ENCODE peak calls at places on chromosome 11, in six cellular contexts. S is DND-41, H is HCT116, U is mesendoderm, B is IMR-90, J is neural progenitor cell. X is an unnamed sample.
A peak's percentile ranks its signal among the peaks of the same experiment; 100 is the strongest.

GRCh38 chr11:93054881-93055280 is 85.4 kb downstream of the MTNR1B start:
- DNase-seq in U (no peak), S (no peak), H (peak; percentile 97), J (no peak), B (peak; percentile 99), X (no peak)

GRCh38 chr11:108693852-108694251 is 29.0 kb downstream of the DDX10 start:
- DNase-seq in B (peak; percentile 63), J (no peak), H (no peak), U (no peak), S (no peak), X (no peak)

GRCh38 chr11:69288883-69289242 is 5.1 kb upstream of the MYEOV start:
- DNase-seq in J (no peak), H (no peak), U (no peak), S (no peak), B (no peak), X (peak; percentile 45)

GRCh38 chr11:33445761-33446161 is 188.6 kb downstream of the HIPK3 start:
- DNase-seq in H (no peak), S (peak; percentile 52), J (no peak), B (peak; percentile 70), U (no peak), X (no peak)

GRCh38 chr11:67273260-67273990 is 7.2 kb downstream of the GRK2 start:
- DNase-seq in B (no peak), H (no peak), J (no peak), S (no peak), U (no peak), X (peak; percentile 80)

GRCh38 chr11:59427068-59427382 is 812 bp upstream of the OR5A2 start:
- DNase-seq in B (no peak), H (no peak), U (peak; percentile 46), S (no peak), J (no peak), X (no peak)

GRCh38 chr11:71423181-71423790 is 24.9 kb downstream of the DHCR7 start:
- DNase-seq in B (no peak), J (no peak), U (no peak), H (no peak), S (no peak), X (no peak)

GRCh38 chr11:34960277-34960676 is 43.9 kb downstream of the PDHX start:
- DNase-seq in B (no peak), J (no peak), H (no peak), U (no peak), S (no peak), X (peak; percentile 67)

GRCh38 chr11:44627911-44628729 is 62.7 kb downstream of the CD82 start:
- DNase-seq in H (no peak), S (no peak), U (no peak), B (peak; percentile 49), J (no peak), X (no peak)

GRCh38 chr11:11220786-11221185 is 132.3 kb downstream of the CSNK2A3 start:
- DNase-seq in S (no peak), B (no peak), U (peak; percentile 26), J (no peak), H (no peak), X (no peak)

GRCh38 chr11:64516226-64516625 is 74.8 kb upstream of the SLC22A12 start:
- DNase-seq in S (peak; percentile 15), J (no peak), H (no peak), U (peak; percentile 28), B (no peak), X (no peak)

GRCh38 chr11:68008381-68009337 is 1.5 kb upstream of the ALDH3B1 start:
- DNase-seq in H (no peak), J (no peak), S (no peak), U (no peak), B (no peak), X (peak; percentile 82)

GRCh38 chr11:57233702-57234101 is 3.3 kb downstream of the APLNR start:
- DNase-seq in H (no peak), J (no peak), U (no peak), S (no peak), B (no peak), X (no peak)

GRCh38 chr11:57230797-57231538 is 6.1 kb downstream of the APLNR start:
- DNase-seq in B (no peak), H (no peak), J (peak; percentile 27), S (no peak), U (peak; percentile 87), X (no peak)

GRCh38 chr11:57228600-57228999 is 8.4 kb downstream of the APLNR start:
- DNase-seq in H (no peak), U (peak; percentile 64), S (no peak), J (no peak), B (no peak), X (no peak)

GRCh38 chr11:57230316-57230715 is 6.7 kb downstream of the APLNR start:
- DNase-seq in H (no peak), U (peak; percentile 61), J (no peak), B (no peak), S (no peak), X (no peak)

DNA sequence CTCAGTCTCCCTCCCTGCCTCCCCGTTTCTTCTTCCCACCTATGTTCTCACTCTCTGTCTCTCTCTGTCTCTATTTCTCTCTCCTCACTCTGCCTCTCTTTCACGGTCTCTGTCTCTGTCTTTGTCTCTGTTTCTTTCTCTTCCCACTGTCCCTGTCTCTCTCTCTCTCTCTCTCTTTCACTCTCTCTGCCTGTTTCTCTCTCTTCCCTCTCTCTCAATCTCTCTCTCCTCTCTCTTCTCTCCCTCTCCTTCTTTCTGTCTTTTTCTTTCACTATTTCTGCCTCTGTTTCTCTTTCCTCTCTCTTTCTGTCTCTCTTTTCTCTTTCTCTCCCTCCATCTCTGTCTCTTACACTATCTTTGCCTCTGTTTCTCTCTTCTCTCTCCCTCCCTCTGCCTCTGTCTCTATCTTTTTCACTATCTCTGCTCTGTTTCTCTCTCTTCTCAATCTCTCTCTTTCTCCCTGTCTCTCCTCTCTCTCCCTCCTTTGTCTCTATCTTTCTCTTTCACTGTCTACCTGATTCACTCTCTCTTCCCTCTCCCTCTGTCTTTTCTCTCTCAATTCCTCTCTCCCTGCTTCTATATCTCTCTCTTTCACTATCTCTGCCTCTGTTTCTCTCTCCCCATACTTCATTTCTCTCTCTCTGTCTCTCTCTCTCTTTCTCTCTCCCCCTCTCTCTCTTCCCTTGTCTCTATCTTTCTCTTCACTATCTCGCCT is 5.4 kb downstream of the APLNR start:
- DNase-seq in S (no peak), H (no peak), J (no peak), B (no peak), U (no peak), X (no peak)
- H3K9ac ChIP-seq in S (no peak overlapping the region), H (no peak overlapping the region), J (no peak overlapping the region), B (no peak overlapping the region), U (peak overlapping the region; percentile 5), X (no peak overlapping the region)

DNA sequence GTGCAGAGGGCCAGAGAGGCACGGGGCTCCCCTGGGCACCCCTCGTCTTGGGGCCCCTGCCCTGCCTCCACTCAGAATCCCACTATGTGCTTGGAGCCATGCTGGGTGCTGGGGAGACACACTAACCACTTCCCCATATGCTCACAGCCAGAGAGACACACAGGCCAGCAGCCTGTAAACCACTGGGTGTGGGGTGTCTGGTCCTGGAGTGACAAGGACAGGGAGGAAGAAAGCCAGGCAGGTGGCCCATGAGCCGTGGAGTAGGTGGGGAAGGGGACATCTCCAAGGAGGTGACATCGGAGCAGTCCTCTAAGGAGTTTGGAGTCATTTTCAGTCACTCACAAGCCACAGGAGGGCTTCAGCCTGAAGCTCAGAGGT is 58.9 kb downstream of the CDKN1C start:
- DNase-seq in B (no peak), J (no peak), U (peak; percentile 23), S (no peak), H (no peak), X (no peak)
- H3K9ac ChIP-seq in B (peak overlapping the region; percentile 31), J (no peak overlapping the region), U (no peak overlapping the region), S (no peak overlapping the region), H (no peak overlapping the region), X (no peak overlapping the region)

GRCh38 chr11:62359475-62359874 is 22.2 kb downstream of the ASRGL1 start:
- DNase-seq in J (no peak), S (no peak), H (no peak), U (no peak), B (no peak), X (no peak)

GRCh38 chr11:62358273-62358672 is 21.0 kb downstream of the ASRGL1 start:
- DNase-seq in U (no peak), B (no peak), J (no peak), H (no peak), S (no peak), X (no peak)

GRCh38 chr11:62360685-62361084 is 23.4 kb downstream of the ASRGL1 start:
- DNase-seq in U (no peak), J (no peak), H (no peak), S (no peak), B (no peak), X (no peak)
- H3K9ac ChIP-seq in U (no peak overlapping the region), J (no peak overlapping the region), H (no peak overlapping the region), S (no peak overlapping the region), B (no peak overlapping the region), X (no peak overlapping the region)

GRCh38 chr11:104057908-104058307 is 21.5 kb downstream of the DDI1 start:
- DNase-seq in S (no peak), U (no peak), B (no peak), H (no peak), J (no peak), X (no peak)

GRCh38 chr11:104060820-104061219 is 24.4 kb downstream of the DDI1 start:
- DNase-seq in U (no peak), S (no peak), H (no peak), J (no peak), B (no peak), X (no peak)

GRCh38 chr11:104060004-104060403 is 23.6 kb downstream of the DDI1 start:
- DNase-seq in U (no peak), J (no peak), H (no peak), B (peak; percentile 10), S (no peak), X (no peak)

GRCh38 chr11:104064016-104064630 is 27.7 kb downstream of the DDI1 start:
- DNase-seq in B (no peak), J (no peak), U (no peak), H (no peak), S (no peak), X (no peak)

DNA sequence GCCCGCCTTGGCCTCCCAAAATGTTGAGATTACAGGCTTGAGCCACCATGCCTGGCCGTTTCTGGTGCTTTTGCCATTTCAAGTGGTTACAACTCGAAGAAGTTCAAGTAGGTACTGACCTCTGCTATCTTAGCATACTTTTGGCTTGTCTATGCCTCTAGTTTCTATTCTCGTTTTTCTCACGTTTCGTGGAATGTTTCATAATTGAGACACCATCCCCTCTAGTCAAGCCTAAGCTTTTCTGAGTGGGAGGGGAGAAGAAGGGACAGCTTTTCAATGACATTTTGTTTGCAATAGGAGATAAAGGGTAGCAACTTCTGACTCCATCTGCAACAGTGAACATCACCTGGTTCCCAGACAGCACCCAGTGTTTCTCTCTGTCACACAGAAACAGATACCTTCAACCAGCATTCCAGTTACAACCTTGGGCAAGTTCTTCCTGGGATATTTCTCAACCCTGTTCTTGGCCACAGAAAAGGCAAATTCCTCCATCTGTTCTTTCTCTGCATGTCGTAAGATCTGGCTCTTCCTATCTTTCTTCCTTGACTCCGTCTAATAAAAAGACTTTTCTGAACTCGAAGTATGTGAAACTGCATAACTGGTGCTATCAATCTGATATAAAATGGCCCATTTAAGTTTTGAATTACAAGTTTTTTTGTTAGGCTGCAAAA is 25.5 kb downstream of the DDI1 start:
- DNase-seq in H (no peak), J (no peak), B (peak; percentile 5), U (no peak), S (no peak), X (no peak)
- H3K9ac ChIP-seq in H (no peak overlapping the region), J (no peak overlapping the region), B (no peak overlapping the region), U (no peak overlapping the region), S (no peak overlapping the region), X (no peak overlapping the region)

DNA sequence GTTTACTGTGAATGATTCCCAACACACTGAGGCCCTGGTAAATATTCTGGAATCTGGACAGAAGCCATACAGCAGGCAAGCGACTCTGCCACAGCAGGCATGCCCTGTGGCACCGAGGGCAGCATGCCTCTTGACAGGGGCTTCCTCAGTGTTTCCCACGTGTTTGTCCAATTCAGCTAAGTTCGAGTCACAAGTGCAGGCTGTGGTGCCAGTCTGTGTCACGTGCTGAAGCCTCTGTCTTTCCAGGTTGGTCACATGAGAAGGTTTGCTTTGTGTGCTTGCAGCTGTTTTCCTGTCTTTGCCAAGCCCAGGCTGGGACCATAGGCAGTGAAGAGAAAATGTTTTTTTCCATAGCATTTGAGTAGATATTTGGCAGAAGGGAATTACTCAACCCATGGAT is 2.4 kb upstream of the PPFIBP2 start:
- DNase-seq in U (no peak), J (no peak), H (no peak), B (no peak), S (no peak), X (no peak)
- H3K9ac ChIP-seq in U (no peak overlapping the region), J (no peak overlapping the region), H (no peak overlapping the region), B (no peak overlapping the region), S (no peak overlapping the region), X (peak overlapping the region; percentile 89)